ENCODE peak calls at places on chromosomes 5 and 9, in five cellular contexts. Q is kidney, P is foreskin fibroblast, G is bronchial epithelial cell, H is heart right ventricle. W is an unnamed sample.

GRCh38 chr5:157057459-157058370 is 1.2 kb downstream of the HAVCR1 start:
- DNase-seq in Q (no peak), G (no peak), H (no peak), P (no peak), W (no peak)

GRCh38 chr9:29213374-29214161 is 1640.3 kb upstream of the C9orf72 start:
- DNase-seq in H (no peak), Q (no peak), P (no peak), G (no peak), W (no peak)

GRCh38 chr5:142095035-142095434 is 13.5 kb upstream of the NDFIP1 start:
- DNase-seq in G (no peak), P (no peak), H (no peak), Q (no peak), W (no peak)

GRCh38 chr9:1536522-1537170 is 478.5 kb upstream of the SMARCA2 start:
- DNase-seq in H (no peak), P (no peak), Q (no peak), G (peak; percentile 21), W (peak; percentile 28)

GRCh38 chr5:122121782-122122465 is 7.4 kb upstream of the ZNF474 start:
- DNase-seq in P (no peak), G (peak; percentile 95), Q (peak; percentile 70), H (no peak), W (no peak)

GRCh38 chr5:159310492-159310891 is 19.8 kb downstream of the IL12B start:
- DNase-seq in Q (peak; percentile 67), P (no peak), G (peak; percentile 51), H (no peak), W (peak; percentile 46)

GRCh38 chr9:35257986-35258664 is 96.3 kb downstream of the UNC13B start:
- DNase-seq in G (peak; percentile 74), Q (no peak), P (no peak), H (no peak), W (no peak)

GRCh38 chr9:80893190-80893589 is 796.2 kb downstream of the TLE1 start:
- DNase-seq in G (no peak), P (no peak), H (no peak), Q (no peak), W (no peak)

GRCh38 chr5:72633649-72634048 is 126.4 kb upstream of the ZNF366 start:
- DNase-seq in P (peak; percentile 89), H (no peak), G (no peak), Q (no peak), W (no peak)

GRCh38 chr5:178319541-178320041 is 87.0 kb upstream of the PHYKPL start:
- DNase-seq in P (no peak), Q (peak; percentile 76), H (no peak), G (no peak), W (no peak)

GRCh38 chr9:35051069-35051967 is 21.1 kb downstream of the VCP start:
- DNase-seq in H (peak; percentile 44), G (peak; percentile 42), Q (no peak), P (peak; percentile 39), W (no peak)

GRCh38 chr9:135239100-135239768 is 151.8 kb downstream of the OLFM1 start:
- DNase-seq in G (no peak), H (no peak), Q (peak; percentile 62), P (no peak), W (no peak)

GRCh38 chr5:36734422-36734821 is 128.0 kb downstream of the SLC1A3 start:
- DNase-seq in H (no peak), P (no peak), G (peak; percentile 38), Q (no peak), W (no peak)

GRCh38 chr9:110256142-110256391 is 240 bp downstream of the TXN start:
- DNase-seq in H (no peak), P (no peak), Q (no peak), G (no peak), W (no peak)

GRCh38 chr5:139660105-139660915 is 12.2 kb downstream of the CXXC5 start:
- DNase-seq in Q (peak; percentile 94), H (peak; percentile 78), P (peak; percentile 69), G (peak; percentile 64), W (no peak)

GRCh38 chr9:113708821-113709713 is 167.0 kb upstream of the ZNF618 start:
- DNase-seq in P (no peak), Q (no peak), H (no peak), G (no peak), W (no peak)

GRCh38 chr5:181231444-181231843 is 8.4 kb downstream of the TRIM41 start:
- DNase-seq in H (no peak), G (no peak), P (no peak), Q (no peak), W (no peak)

GRCh38 chr9:111284703-111285102 is 45.3 kb downstream of the OR2K2 start:
- DNase-seq in G (no peak), P (no peak), H (no peak), Q (no peak), W (peak; percentile 31)

GRCh38 chr9:111287127-111287526 is 42.9 kb downstream of the OR2K2 start:
- DNase-seq in P (peak; percentile 81), H (no peak), G (peak; percentile 55), Q (no peak), W (no peak)

GRCh38 chr9:111282940-111283339 is 47.1 kb downstream of the OR2K2 start:
- DNase-seq in H (no peak), Q (no peak), G (no peak), P (no peak), W (no peak)
- H3K4me3 ChIP-seq in H (no peak overlapping the region), Q (no peak overlapping the region), G (no peak overlapping the region), P (no peak overlapping the region), W (no peak overlapping the region)

DNA sequence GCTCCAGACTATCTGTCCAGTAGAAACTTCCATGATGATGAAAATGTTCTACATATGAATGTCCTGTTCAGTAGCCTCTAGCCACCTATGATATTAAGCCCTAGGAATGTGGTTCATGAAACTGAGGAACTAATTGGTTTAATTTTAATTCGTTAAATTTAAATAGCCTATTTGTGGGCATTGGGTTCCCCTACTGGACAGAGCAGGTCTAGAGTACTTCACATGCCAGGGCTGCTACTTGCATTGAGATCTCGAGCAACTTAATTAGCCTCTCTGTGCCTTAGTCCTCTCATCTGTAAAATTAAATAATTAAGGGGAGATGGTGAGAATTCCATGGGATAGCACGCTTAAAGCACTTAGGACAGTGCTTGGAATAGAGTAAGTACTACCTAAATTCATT is 160.0 kb downstream of the PAPPA start:
- DNase-seq in P (no peak), Q (no peak), H (no peak), G (no peak), W (no peak)
- TF ChIP-seq CTCF in P (no peak), Q (peak; percentile 8), H (no peak), G (no peak), W (no peak)

DNA sequence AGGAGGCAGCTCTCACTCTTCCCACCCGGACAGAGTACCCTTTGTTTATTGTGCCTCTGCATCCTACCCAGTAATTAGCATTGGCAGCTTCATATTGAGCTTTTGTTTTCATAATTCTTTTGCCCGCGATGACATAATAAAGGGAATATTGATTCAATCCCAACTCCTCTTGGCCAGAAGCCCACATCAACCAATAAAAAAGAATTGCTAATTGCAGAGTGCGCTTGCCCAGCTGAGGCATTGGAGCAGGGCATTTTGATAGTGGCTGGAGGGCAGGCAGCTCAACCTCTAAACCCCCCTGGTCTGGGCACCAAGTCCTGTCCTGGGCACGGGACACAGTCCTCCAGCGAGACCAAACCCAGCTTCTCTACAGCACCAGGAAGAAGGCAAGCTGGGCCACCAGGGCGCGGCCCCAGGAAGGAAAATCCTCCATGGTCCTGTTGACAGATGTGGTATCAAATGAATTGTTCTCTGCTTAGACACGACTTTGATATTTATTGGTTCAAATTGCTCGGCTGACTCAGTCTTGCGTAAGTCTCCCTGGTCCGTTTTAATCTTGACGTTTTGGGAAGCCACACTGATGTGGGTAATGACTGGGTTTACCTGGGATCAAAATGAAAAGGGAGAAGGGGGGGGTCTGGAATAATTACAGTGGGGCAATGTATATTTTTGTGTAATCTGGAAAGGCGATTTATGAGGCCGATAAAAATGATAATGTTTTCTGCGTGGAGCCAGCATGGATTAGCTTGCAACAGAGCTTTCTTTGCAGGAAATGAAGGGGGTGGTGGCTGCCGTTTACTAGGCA is 220.7 kb upstream of the MSX2 start:
- DNase-seq in Q (no peak), P (peak; percentile 63), H (no peak), G (peak; percentile 92), W (no peak)
- H3K4me3 ChIP-seq in Q (no peak overlapping the region), P (peak overlapping the region; percentile 16), H (no peak overlapping the region), G (no peak overlapping the region), W (no peak overlapping the region)

GRCh38 chr5:55035480-55035879 is 11.4 kb downstream of the GZMK start:
- DNase-seq in H (no peak), Q (no peak), P (no peak), G (no peak), W (no peak)

GRCh38 chr5:55039843-55040242 is 15.8 kb downstream of the GZMK start:
- DNase-seq in Q (no peak), P (no peak), H (no peak), G (peak; percentile 41), W (no peak)

GRCh38 chr5:55036477-55036876 is 12.4 kb downstream of the GZMK start:
- DNase-seq in P (no peak), G (no peak), H (no peak), Q (no peak), W (no peak)

GRCh38 chr5:55037816-55038379 is 13.8 kb downstream of the GZMK start:
- DNase-seq in G (no peak), P (no peak), Q (no peak), H (no peak), W (no peak)

DNA sequence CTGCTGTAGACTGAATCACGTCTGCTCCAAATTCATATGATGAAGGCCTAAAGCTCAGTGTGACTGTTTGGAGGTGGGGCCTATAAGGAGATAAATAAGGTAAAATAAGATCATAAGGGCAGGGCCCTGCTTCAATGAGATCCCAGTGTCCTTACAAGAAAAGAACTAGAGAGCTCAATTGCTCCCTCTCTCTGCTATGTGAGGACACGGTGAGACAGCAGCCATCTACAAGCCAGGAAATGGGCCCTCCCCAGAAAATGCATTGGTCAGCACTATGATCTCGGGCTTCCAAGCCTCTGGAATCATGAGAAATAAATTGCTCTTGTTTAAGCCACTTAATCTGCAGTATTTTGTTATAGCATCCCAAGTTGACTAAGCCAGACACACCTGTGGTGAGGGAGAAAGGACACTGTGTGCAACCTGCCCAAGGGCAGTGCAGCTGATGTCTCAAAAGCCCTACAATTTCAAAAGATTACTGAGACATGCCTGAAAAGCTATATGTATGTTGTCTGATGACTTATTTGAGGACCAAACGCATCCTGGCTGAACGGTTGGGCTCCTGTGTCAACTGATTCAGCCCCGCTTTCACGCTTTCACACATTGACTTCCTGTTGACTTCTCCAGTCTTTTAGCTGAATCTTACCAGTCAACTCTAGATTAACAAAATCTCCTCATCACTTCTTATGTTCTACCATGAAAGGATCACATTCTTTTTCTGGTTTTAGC is 13.2 kb downstream of the GZMK start:
- DNase-seq in P (no peak), Q (no peak), G (no peak), H (no peak), W (peak; percentile 2)
- TF ChIP-seq CTCF in P (peak; percentile 19), Q (no peak), G (no peak), H (no peak), W (peak; percentile 10)

GRCh38 chr9:89536145-89536574 is 38.2 kb upstream of the SEMA4D start:
- DNase-seq in G (no peak), Q (no peak), H (no peak), P (no peak), W (no peak)
- H3K4me3 ChIP-seq in G (no peak overlapping the region), Q (no peak overlapping the region), H (no peak overlapping the region), P (no peak overlapping the region), W (no peak overlapping the region)

W was measured in GM06990.